ENCODE peak calls at places on chromosome 5, in eight cellular contexts. R is hepatocyte; D is fibroblast of pulmonary artery; M is cardiac muscle cell; A is CD4-positive, CD25-positive, alpha-beta regulatory T cell; W is IMR-90; B is spleen; T is small intestine. E is an unnamed sample.
A peak's percentile ranks its signal among the peaks of the same experiment; 100 is the strongest.

GRCh38 chr5:154168395-154168794 is 22.1 kb upstream of the GALNT10 start:
- DNase-seq in R (no peak), D (no peak), M (no peak), A (no peak), W (no peak), B (no peak), T (no peak), E (no peak)

GRCh38 chr5:61675015-61675692 is 343.1 kb downstream of the ZSWIM6 start:
- DNase-seq in R (peak; percentile 26), D (no peak), M (no peak), A (no peak), W (no peak), B (no peak), T (peak; percentile 48), E (no peak)

GRCh38 chr5:79202076-79202475 is 33.9 kb upstream of the JMY start:
- DNase-seq in R (peak; percentile 10), D (peak; percentile 83), M (peak; percentile 38), A (no peak), W (peak; percentile 23), B (no peak), T (no peak), E (no peak)

GRCh38 chr5:69248019-69248418 is 13.3 kb downstream of the CDK7 start:
- DNase-seq in R (no peak), D (no peak), M (no peak), A (no peak), W (no peak), B (no peak), T (no peak), E (no peak)

GRCh38 chr5:180969406-180969805 is 19.2 kb upstream of the BTNL3 start:
- DNase-seq in R (no peak), D (no peak), M (no peak), A (no peak), W (no peak), B (no peak), T (no peak), E (no peak)

GRCh38 chr5:76331139-76331538 is 71.9 kb upstream of the IQGAP2 start:
- DNase-seq in R (no peak), D (no peak), M (no peak), A (no peak), W (no peak), B (no peak), T (peak; percentile 6), E (peak; percentile 86)

GRCh38 chr5:109709225-109709624 is 19.5 kb downstream of the MAN2A1 start:
- DNase-seq in R (peak; percentile 26), D (no peak), M (no peak), A (no peak), W (no peak), B (no peak), T (peak; percentile 93), E (no peak)

GRCh38 chr5:125559296-125559695 is 812.9 kb upstream of the ZNF608 start:
- DNase-seq in R (peak; percentile 77), D (peak; percentile 98), M (peak; percentile 98), A (no peak), W (peak; percentile 99), B (no peak), T (peak; percentile 29), E (no peak)

GRCh38 chr5:119307170-119307569 is 48.6 kb upstream of the TNFAIP8 start:
- DNase-seq in R (no peak), D (no peak), M (no peak), A (no peak), W (no peak), B (no peak), T (no peak), E (no peak)

GRCh38 chr5:84724683-84725082 is 340.0 kb upstream of the EDIL3 start:
- DNase-seq in R (no peak), D (peak; percentile 55), M (peak; percentile 46), A (no peak), W (peak; percentile 75), B (no peak), T (no peak), E (no peak)

GRCh38 chr5:130272837-130273236 is 368.6 kb downstream of the CHSY3 start:
- DNase-seq in R (no peak), D (no peak), M (no peak), A (no peak), W (no peak), B (no peak), T (no peak), E (no peak)

GRCh38 chr5:110790673-110791072 is 51.9 kb downstream of the SLC25A46 start:
- DNase-seq in R (peak; percentile 26), D (peak; percentile 86), M (peak; percentile 89), A (no peak), W (peak; percentile 82), B (no peak), T (no peak), E (no peak)

GRCh38 chr5:95733100-95733499 is 2.0 kb downstream of the RHOBTB3 start:
- DNase-seq in R (no peak), D (no peak), M (no peak), A (no peak), W (no peak), B (no peak), T (no peak), E (no peak)

GRCh38 chr5:158882236-158882635 is 217.5 kb downstream of the EBF1 start:
- DNase-seq in R (no peak), D (no peak), M (no peak), A (no peak), W (no peak), B (no peak), T (no peak), E (no peak)

GRCh38 chr5:67187318-67187717 is 9.3 kb downstream of the CD180 start:
- DNase-seq in R (no peak), D (no peak), M (no peak), A (no peak), W (no peak), B (no peak), T (no peak), E (no peak)

GRCh38 chr5:76426391-76426802 is 23.3 kb downstream of the IQGAP2 start:
- DNase-seq in R (no peak), D (no peak), M (no peak), A (no peak), W (no peak), B (no peak), T (no peak), E (no peak)

GRCh38 chr5:154603978-154604679 is 126.1 kb upstream of the HAND1 start:
- DNase-seq in R (peak; percentile 73), D (peak; percentile 32), M (peak; percentile 68), A (no peak), W (peak; percentile 16), B (no peak), T (no peak), E (no peak)

GRCh38 chr5:145499483-145499882 is 335.7 kb downstream of the PRELID2 start:
- DNase-seq in R (no peak), D (peak; percentile 13), M (peak; percentile 25), A (no peak), W (peak; percentile 39), B (no peak), T (no peak), E (no peak)

GRCh38 chr5:149310947-149311675 is 34.2 kb upstream of the GRPEL2 start:
- DNase-seq in R (peak; percentile 65), D (peak; percentile 94), M (peak; percentile 89), A (no peak), W (peak; percentile 83), B (no peak), T (no peak), E (peak; percentile 43)

GRCh38 chr5:180803181-180804128 is 849 bp upstream of the MGAT1 start:
- DNase-seq in R (peak; percentile 58), D (no peak), M (peak; percentile 39), A (peak; percentile 76), W (no peak), B (peak; percentile 98), T (peak; percentile 72), E (peak; percentile 94)

GRCh38 chr5:103174147-103174546 is 54.0 kb downstream of the PPIP5K2 start:
- DNase-seq in R (no peak), D (peak; percentile 1), M (peak; percentile 0), A (no peak), W (no peak), B (no peak), T (no peak), E (no peak)

DNA sequence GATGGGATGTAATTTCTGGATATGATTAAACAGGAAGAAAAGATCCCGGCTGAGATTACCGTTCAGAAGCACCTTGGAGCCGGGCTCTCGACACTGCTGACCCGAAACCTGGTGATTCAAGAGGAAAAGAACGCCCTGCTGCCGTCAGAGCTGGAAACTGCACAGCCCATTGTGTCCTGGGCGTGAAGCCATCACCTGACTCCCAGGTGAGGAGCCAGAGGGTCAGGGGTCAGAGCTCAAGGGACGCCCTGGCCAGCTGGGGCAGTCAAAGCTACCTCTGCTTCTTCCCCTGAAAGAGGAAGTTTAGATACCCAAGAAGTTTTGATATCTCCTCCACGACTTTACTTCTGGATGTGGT is 17.8 kb upstream of the SLC12A7 start:
- DNase-seq in R (no peak), D (no peak), M (no peak), A (no peak), W (no peak), B (no peak), T (peak; percentile 87), E (no peak)
- H3K4me3 ChIP-seq in R (no peak overlapping the region), D (no peak overlapping the region), M (no peak overlapping the region), A (no peak overlapping the region), W (no peak overlapping the region), B (no peak overlapping the region), T (no peak overlapping the region), E (no peak overlapping the region)

GRCh38 chr5:1666812-1667588 is 132.6 kb downstream of the MRPL36 start:
- DNase-seq in R (peak; percentile 82), D (peak; percentile 6), M (peak; percentile 46), A (no peak), W (no peak), B (no peak), T (no peak), E (no peak)
- H3K4me3 ChIP-seq in R (no peak overlapping the region), D (no peak overlapping the region), M (peak overlapping the region; percentile 42), A (no peak overlapping the region), W (no peak overlapping the region), B (no peak overlapping the region), T (no peak overlapping the region), E (no peak overlapping the region)

GRCh38 chr5:3200356-3200755 is 395.3 kb upstream of the IRX1 start:
- DNase-seq in R (no peak), D (no peak), M (no peak), A (no peak), W (no peak), B (no peak), T (no peak), E (no peak)
- H3K4me3 ChIP-seq in R (no peak overlapping the region), D (no peak overlapping the region), M (no peak overlapping the region), A (no peak overlapping the region), W (no peak overlapping the region), B (no peak overlapping the region), T (no peak overlapping the region), E (no peak overlapping the region)

DNA sequence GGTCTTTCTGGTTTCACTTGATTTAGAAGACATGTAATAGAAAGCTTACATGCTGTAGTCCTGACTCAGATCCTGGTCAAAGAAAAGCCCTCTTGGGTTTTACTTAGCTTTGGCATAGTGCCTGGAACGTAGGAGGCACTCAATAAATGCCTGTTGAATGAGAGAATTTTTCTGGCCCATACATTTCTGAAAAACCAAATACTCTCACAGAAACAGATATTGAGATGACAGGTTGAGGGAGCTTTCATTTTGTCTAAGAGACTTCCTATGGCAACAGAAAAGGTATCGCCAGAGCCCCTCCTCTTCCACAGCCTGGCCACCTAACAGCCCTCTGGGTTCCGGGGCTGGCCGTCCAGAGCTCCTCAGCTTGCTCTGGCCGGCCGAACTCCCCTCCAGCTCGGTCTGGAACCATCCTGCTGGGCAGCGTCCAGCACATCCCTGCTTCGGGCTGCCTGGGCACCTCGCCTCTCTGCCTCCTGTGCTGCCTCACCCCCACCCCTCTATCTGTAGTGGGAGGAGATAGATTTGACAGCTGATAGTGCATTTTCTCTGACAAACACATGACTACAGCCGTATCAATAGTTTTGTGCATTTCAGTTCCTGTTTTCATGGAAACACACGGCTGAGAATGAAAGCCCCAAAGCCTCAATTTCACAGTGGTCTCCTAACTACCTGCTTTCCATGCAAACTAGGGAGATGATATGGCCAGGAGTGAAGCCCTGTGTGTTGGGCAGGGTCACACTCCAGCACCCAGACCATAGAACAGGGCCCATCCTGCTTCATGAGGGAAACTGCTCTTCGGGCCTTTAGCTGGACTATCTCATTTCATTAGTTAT is 1.1 kb downstream of the IL4 start:
- DNase-seq in R (peak; percentile 68), D (peak; percentile 96), M (peak; percentile 94), A (no peak), W (peak; percentile 98), B (no peak), T (no peak), E (no peak)
- H3K4me3 ChIP-seq in R (no peak overlapping the region), D (peak overlapping the region; percentile 26), M (no peak overlapping the region), A (no peak overlapping the region), W (no peak overlapping the region), B (no peak overlapping the region), T (no peak overlapping the region), E (no peak overlapping the region)

E was measured in Jurkat, Clone E6-1.